ENCODE peak calls at places on chromosomes 11 and 22, in four cellular contexts. One of them, this sample, is unnamed.

GRCh38 chr11:12119502-12119901 is 9.1 kb downstream of the MICAL2 start:
- DNase-seq in left ventricle myocardium superior: no peak
- DNase-seq in lower leg skin: no peak
- DNase-seq in NCI-H774: no peak
- DNase-seq in this sample: no peak

GRCh38 chr22:47162865-47163264 is 400.4 kb downstream of the TBC1D22A start:
- DNase-seq in left ventricle myocardium superior: no peak
- DNase-seq in lower leg skin: no peak
- DNase-seq in NCI-H774: no peak
- DNase-seq in this sample: no peak

GRCh38 chr22:29309332-29310064 is 3.0 kb downstream of the GAS2L1 start:
- DNase-seq in left ventricle myocardium superior: peak; percentile 83
- DNase-seq in lower leg skin: no peak
- DNase-seq in NCI-H774: no peak
- DNase-seq in this sample: no peak

GRCh38 chr11:121636341-121637176 is 183.8 kb upstream of the SORL1-AS1 start:
- DNase-seq in left ventricle myocardium superior: no peak
- DNase-seq in lower leg skin: no peak
- DNase-seq in NCI-H774: no peak
- DNase-seq in this sample: no peak

GRCh38 chr11:76838422-76839068 is 22.2 kb upstream of the ACER3 start:
- DNase-seq in left ventricle myocardium superior: no peak
- DNase-seq in lower leg skin: no peak
- DNase-seq in NCI-H774: no peak
- DNase-seq in this sample: no peak

GRCh38 chr11:66022401-66023185 is 3.7 kb downstream of the CATSPER1 start:
- DNase-seq in left ventricle myocardium superior: peak; percentile 87
- DNase-seq in lower leg skin: peak; percentile 42
- DNase-seq in NCI-H774: peak; percentile 66
- DNase-seq in this sample: no peak

GRCh38 chr22:26592368-26593015 is 2.6 kb upstream of the TPST2 start:
- DNase-seq in left ventricle myocardium superior: no peak
- DNase-seq in lower leg skin: no peak
- DNase-seq in NCI-H774: no peak
- DNase-seq in this sample: no peak

GRCh38 chr11:65291613-65292012 is 23.1 kb upstream of the CDC42EP2 start:
- DNase-seq in left ventricle myocardium superior: no peak
- DNase-seq in lower leg skin: no peak
- DNase-seq in NCI-H774: no peak
- DNase-seq in this sample: no peak

GRCh38 chr11:15707194-15707593 is 592.5 kb downstream of the INSC start:
- DNase-seq in left ventricle myocardium superior: no peak
- DNase-seq in lower leg skin: no peak
- DNase-seq in NCI-H774: no peak
- DNase-seq in this sample: no peak

GRCh38 chr22:41382098-41382578 is 396 bp downstream of the TEF start:
- DNase-seq in left ventricle myocardium superior: peak; percentile 82
- DNase-seq in lower leg skin: peak; percentile 72
- DNase-seq in NCI-H774: no peak
- DNase-seq in this sample: peak; percentile 31

GRCh38 chr11:110362916-110363574 is 66.6 kb upstream of the RDX start:
- DNase-seq in left ventricle myocardium superior: no peak
- DNase-seq in lower leg skin: no peak
- DNase-seq in NCI-H774: peak; percentile 65
- DNase-seq in this sample: no peak

GRCh38 chr22:44211946-44212930 is 31.5 kb downstream of the PARVG start:
- DNase-seq in left ventricle myocardium superior: no peak
- DNase-seq in lower leg skin: no peak
- DNase-seq in NCI-H774: no peak
- DNase-seq in this sample: no peak